ENCODE peak calls at places on chromosomes 2 and 18, in eight cellular contexts. W is kidney, Z is fibroblast of lung, V is uterus, N is transverse colon, D is DND-41, P is HCT116, I is A549. B is an unnamed sample.

GRCh38 chr2:70133521-70134348 is 46.5 kb downstream of the PCBP1 start:
- DNase-seq in W (no peak), Z (peak; percentile 91), V (no peak), N (no peak), D (peak; percentile 56), P (no peak), I (no peak), B (no peak)

GRCh38 chr2:170218456-170218855 is 40.5 kb downstream of the MYO3B start:
- DNase-seq in W (no peak), Z (no peak), V (no peak), N (no peak), D (no peak), P (no peak), I (no peak), B (no peak)

GRCh38 chr2:26911911-26912861 is 58.3 kb upstream of the MAPRE3 start:
- DNase-seq in W (no peak), Z (peak; percentile 1), V (no peak), N (no peak), D (no peak), P (no peak), I (no peak), B (no peak)

GRCh38 chr2:20213651-20214565 is 11.0 kb downstream of the SDC1 start:
- DNase-seq in W (peak; percentile 69), Z (no peak), V (no peak), N (peak; percentile 61), D (no peak), P (no peak), I (no peak), B (peak; percentile 66)

GRCh38 chr2:129877795-129878775 is 101.4 kb upstream of the RAB6C start:
- DNase-seq in W (no peak), Z (peak; percentile 57), V (peak; percentile 34), N (no peak), D (no peak), P (no peak), I (peak; percentile 27), B (peak; percentile 70)

GRCh38 chr18:76697441-76697901 is 124.9 kb upstream of the ZNF236 start:
- DNase-seq in W (no peak), Z (peak; percentile 60), V (no peak), N (peak; percentile 26), D (no peak), P (no peak), I (no peak), B (peak; percentile 46)

GRCh38 chr2:213185147-213185822 is 33.9 kb upstream of the IKZF2 start:
- DNase-seq in W (no peak), Z (no peak), V (no peak), N (no peak), D (no peak), P (no peak), I (no peak), B (no peak)

GRCh38 chr18:50282521-50283335 is 1.4 kb upstream of the MBD1 start:
- DNase-seq in W (peak; percentile 85), Z (no peak), V (no peak), N (no peak), D (no peak), P (no peak), I (no peak), B (peak; percentile 69)

GRCh38 chr2:235054497-235054896 is 102.7 kb downstream of the SH3BP4 start:
- DNase-seq in W (no peak), Z (peak; percentile 42), V (no peak), N (no peak), D (no peak), P (no peak), I (no peak), B (no peak)

GRCh38 chr2:203532957-203533695 is 2.0 kb downstream of the RAPH1 start:
- DNase-seq in W (no peak), Z (peak; percentile 65), V (no peak), N (no peak), D (no peak), P (no peak), I (peak; percentile 10), B (no peak)

GRCh38 chr18:45731706-45732105 is 7.7 kb downstream of the SLC14A1 start:
- DNase-seq in W (no peak), Z (no peak), V (no peak), N (no peak), D (no peak), P (no peak), I (no peak), B (no peak)

GRCh38 chr2:120675460-120676130 is 60.1 kb upstream of the GLI2 start:
- DNase-seq in W (no peak), Z (no peak), V (peak; percentile 45), N (peak; percentile 47), D (peak; percentile 14), P (peak; percentile 53), I (peak; percentile 57), B (no peak)

GRCh38 chr2:17076535-17076934 is 410.9 kb upstream of the CYRIA start:
- DNase-seq in W (no peak), Z (no peak), V (no peak), N (no peak), D (no peak), P (no peak), I (no peak), B (no peak)

GRCh38 chr18:70672581-70672980 is 383.7 kb downstream of the SOCS6 start:
- DNase-seq in W (no peak), Z (no peak), V (no peak), N (no peak), D (peak; percentile 16), P (no peak), I (no peak), B (no peak)

GRCh38 chr18:77108001-77108692 is 24.4 kb downstream of the MBP start:
- DNase-seq in W (peak; percentile 76), Z (peak; percentile 96), V (peak; percentile 78), N (peak; percentile 51), D (peak; percentile 54), P (no peak), I (no peak), B (no peak)

GRCh38 chr2:7281348-7281747 is 364.1 kb downstream of the RNF144A start:
- DNase-seq in W (no peak), Z (no peak), V (no peak), N (no peak), D (no peak), P (no peak), I (no peak), B (no peak)

GRCh38 chr2:127599211-127599610 is 46.7 kb upstream of the GPR17 start:
- DNase-seq in W (no peak), Z (no peak), V (no peak), N (no peak), D (no peak), P (no peak), I (no peak), B (no peak)

GRCh38 chr2:241410739-241411176 is 54.7 kb downstream of the FARP2 start:
- DNase-seq in W (no peak), Z (peak; percentile 78), V (no peak), N (no peak), D (no peak), P (peak; percentile 34), I (no peak), B (no peak)

GRCh38 chr2:25230128-25230527 is 61.7 kb upstream of the POMC start:
- DNase-seq in W (no peak), Z (no peak), V (no peak), N (no peak), D (no peak), P (no peak), I (no peak), B (no peak)

GRCh38 chr2:222796413-222797103 is 64.3 kb upstream of the ACSL3 start:
- DNase-seq in W (no peak), Z (no peak), V (no peak), N (no peak), D (no peak), P (no peak), I (peak; percentile 67), B (no peak)

GRCh38 chr2:232183279-232183678 is 195.3 kb upstream of the ALPP start:
- DNase-seq in W (no peak), Z (no peak), V (no peak), N (no peak), D (no peak), P (no peak), I (no peak), B (no peak)
- H3K4me3 ChIP-seq in W (no peak overlapping the region), Z (no peak overlapping the region), V (no peak overlapping the region), N (no peak overlapping the region), D (no peak overlapping the region), P (no peak overlapping the region), I (no peak overlapping the region), B (no peak overlapping the region)

GRCh38 chr2:55618649-55619055 is 1.2 kb upstream of the PPP4R3B start:
- DNase-seq in W (peak; percentile 73), Z (peak; percentile 50), V (peak; percentile 37), N (peak; percentile 58), D (peak; percentile 58), P (peak; percentile 54), I (peak; percentile 69), B (peak; percentile 71)
- H3K4me1 ChIP-seq in W (peaks cover 8% of the 10 kb centered on the region), Z (no peaks in the 10 kb centered on the region), V (peaks cover 7% of the 10 kb centered on the region), N (peaks cover 29% of the 10 kb centered on the region), D (peaks cover 58% of the 10 kb centered on the region), P (peaks cover 11% of the 10 kb centered on the region), I (peaks cover 25% of the 10 kb centered on the region), B (peaks cover 40% of the 10 kb centered on the region)

GRCh38 chr2:60965514-60965815 is 52.1 kb upstream of the PEX13 start:
- DNase-seq in W (no peak), Z (no peak), V (no peak), N (no peak), D (no peak), P (no peak), I (no peak), B (no peak)
- H3K27ac ChIP-seq in W (no peak overlapping the region), Z (no peak overlapping the region), V (no peak overlapping the region), N (no peak overlapping the region), D (peak overlapping the region; percentile 98), P (no peak overlapping the region), I (no peak overlapping the region), B (no peak overlapping the region)

DNA sequence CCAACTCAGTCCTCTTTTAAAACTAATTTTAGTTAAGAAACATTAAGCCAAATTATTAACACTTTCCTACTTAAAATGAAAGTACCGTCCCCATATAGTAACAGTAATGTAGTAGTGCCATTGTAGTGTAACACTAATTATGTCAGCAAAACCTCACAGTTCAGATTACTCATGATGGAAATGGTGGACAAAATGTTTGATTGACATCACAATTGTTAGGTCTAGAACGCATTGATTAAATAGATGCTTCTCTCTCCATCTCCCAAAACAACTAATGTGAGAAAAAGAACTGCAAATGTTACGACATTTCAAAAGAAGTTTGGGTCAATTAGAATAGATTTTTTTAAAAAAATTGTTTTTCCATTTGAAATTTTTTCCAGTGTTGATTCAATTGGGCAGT is 1.2 kb upstream of the ATF2 start:
- DNase-seq in W (no peak), Z (no peak), V (no peak), N (no peak), D (no peak), P (no peak), I (no peak), B (no peak)
- H3K4me3 ChIP-seq in W (no peak overlapping the region), Z (peak overlapping the region; percentile 88), V (no peak overlapping the region), N (no peak overlapping the region), D (peak overlapping the region; percentile 88), P (peak overlapping the region; percentile 99), I (peak overlapping the region; percentile 54), B (peak overlapping the region; percentile 73)

GRCh38 chr2:228828397-228828796 is 442.7 kb downstream of the PID1 start:
- DNase-seq in W (no peak), Z (no peak), V (no peak), N (no peak), D (no peak), P (no peak), I (no peak), B (no peak)

GRCh38 chr2:228827056-228827455 is 444.0 kb downstream of the PID1 start:
- DNase-seq in W (no peak), Z (no peak), V (no peak), N (no peak), D (no peak), P (no peak), I (no peak), B (no peak)
- H3K4me1 ChIP-seq in W (no peaks in the 10 kb centered on the region), Z (peaks cover 2% of the 10 kb centered on the region), V (no peaks in the 10 kb centered on the region), N (no peaks in the 10 kb centered on the region), D (no peaks in the 10 kb centered on the region), P (no peaks in the 10 kb centered on the region), I (no peaks in the 10 kb centered on the region), B (no peaks in the 10 kb centered on the region)

B was measured in upper lobe of right lung.